ENCODE peak calls at places on chromosomes 1 and 21, in four cellular contexts. B is HepG2, Z is GM12878, Y is K562. N is an unnamed sample.

GRCh38 chr1:14923400-14924011 is 230.0 kb upstream of the TMEM51 start:
- DNase-seq in B (no peak), Z (no peak), Y (no peak), N (no peak)

GRCh38 chr1:221712198-221712684 is 29.6 kb downstream of the DUSP10 start:
- DNase-seq in B (no peak), Z (no peak), Y (peak; percentile 23), N (no peak)

GRCh38 chr1:234619794-234620247 is 9.8 kb upstream of the IRF2BP2 start:
- DNase-seq in B (peak; percentile 97), Z (no peak), Y (no peak), N (no peak)

GRCh38 chr1:235938714-235939487 is 72.2 kb upstream of the LYST start:
- DNase-seq in B (no peak), Z (peak; percentile 43), Y (no peak), N (no peak)

GRCh38 chr1:198937231-198938031 is 298.6 kb downstream of the PTPRC start:
- DNase-seq in B (peak; percentile 70), Z (peak; percentile 91), Y (no peak), N (no peak)

GRCh38 chr1:87728169-87728568 is 399.5 kb downstream of the LMO4 start:
- DNase-seq in B (no peak), Z (no peak), Y (no peak), N (no peak)

GRCh38 chr1:30445449-30445848 is 277.9 kb downstream of the MATN1 start:
- DNase-seq in B (no peak), Z (no peak), Y (no peak), N (no peak)

GRCh38 chr1:63982201-63982600 is 208.4 kb downstream of the ROR1 start:
- DNase-seq in B (no peak), Z (no peak), Y (no peak), N (no peak)

GRCh38 chr1:85297855-85298629 is 21.6 kb upstream of the BCL10 start:
- DNase-seq in B (peak; percentile 83), Z (peak; percentile 80), Y (no peak), N (no peak)

GRCh38 chr1:26771285-26771642 is 16.5 kb upstream of the PIGV start:
- DNase-seq in B (no peak), Z (no peak), Y (no peak), N (no peak)

GRCh38 chr1:202146993-202147392 is 2.5 kb upstream of the ARL8A start:
- DNase-seq in B (no peak), Z (no peak), Y (no peak), N (no peak)

GRCh38 chr1:239952348-239953307 is 139.1 kb upstream of the FMN2 start:
- DNase-seq in B (peak; percentile 29), Z (no peak), Y (peak; percentile 23), N (peak; percentile 60)

GRCh38 chr1:184193451-184193850 is 141.9 kb downstream of the TSEN15 start:
- DNase-seq in B (no peak), Z (no peak), Y (no peak), N (no peak)

GRCh38 chr1:32549601-32550000 is 10.4 kb downstream of the ZBTB8A start:
- DNase-seq in B (no peak), Z (no peak), Y (no peak), N (no peak)

GRCh38 chr1:1969953-1970716 is 33.5 kb downstream of the CFAP74 start:
- DNase-seq in B (no peak), Z (no peak), Y (no peak), N (no peak)

GRCh38 chr1:7561331-7561921 is 209.7 kb upstream of the VAMP3 start:
- DNase-seq in B (no peak), Z (no peak), Y (peak; percentile 67), N (peak; percentile 84)

GRCh38 chr1:102833171-102833570 is 275.2 kb downstream of the COL11A1 start:
- DNase-seq in B (no peak), Z (no peak), Y (no peak), N (no peak)
- TF ChIP-seq ETV6 in B (no peak), Z (no peak), Y (no peak), N (no peak)

DNA sequence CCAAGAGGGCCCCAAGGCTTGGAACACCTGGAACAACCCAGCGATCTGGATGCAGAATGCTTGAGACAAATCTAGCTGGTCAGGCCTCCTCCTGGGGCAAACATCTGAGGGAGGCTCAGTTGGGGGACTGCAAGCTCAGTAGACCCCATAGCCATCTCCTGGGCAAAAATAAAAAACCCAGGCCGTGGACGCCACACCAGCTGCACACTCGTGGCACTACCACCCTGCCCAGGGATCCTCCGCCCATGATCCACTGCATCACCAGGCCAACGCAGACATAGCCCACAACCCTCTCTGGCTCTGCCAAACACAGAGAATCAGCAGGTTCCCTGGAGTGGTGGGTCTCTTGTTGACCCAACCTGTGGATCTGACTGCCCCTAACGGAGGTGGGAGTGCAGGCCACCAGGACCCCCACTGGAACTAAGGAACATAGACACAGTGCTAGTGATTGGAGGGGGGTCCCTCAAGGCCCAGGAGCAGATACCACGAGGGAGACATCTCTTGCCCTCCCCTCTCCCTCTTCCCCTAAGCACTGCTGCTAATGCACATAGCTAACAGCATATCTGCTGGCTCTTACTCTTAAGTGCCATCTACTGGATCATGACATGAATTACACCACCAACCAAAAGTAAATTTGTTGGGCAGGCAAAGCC is 147.2 kb downstream of the CHD1L start:
- DNase-seq in B (peak; percentile 46), Z (no peak), Y (peak; percentile 47), N (no peak)
- TF ChIP-seq CTCF in B (peak; percentile 84), Z (peak; percentile 77), Y (peak; percentile 78), N (peak; percentile 60)

GRCh38 chr21:34143783-34144182 is 70.4 kb downstream of the MRPS6 start:
- DNase-seq in B (no peak), Z (no peak), Y (no peak), N (no peak)

GRCh38 chr21:34148826-34149558 is 75.6 kb downstream of the MRPS6 start:
- DNase-seq in B (peak; percentile 67), Z (no peak), Y (no peak), N (no peak)

GRCh38 chr21:34152500-34152899 is 79.1 kb downstream of the MRPS6 start:
- DNase-seq in B (no peak), Z (no peak), Y (no peak), N (no peak)

GRCh38 chr21:34144224-34144623 is 70.8 kb downstream of the MRPS6 start:
- DNase-seq in B (no peak), Z (no peak), Y (no peak), N (no peak)

DNA sequence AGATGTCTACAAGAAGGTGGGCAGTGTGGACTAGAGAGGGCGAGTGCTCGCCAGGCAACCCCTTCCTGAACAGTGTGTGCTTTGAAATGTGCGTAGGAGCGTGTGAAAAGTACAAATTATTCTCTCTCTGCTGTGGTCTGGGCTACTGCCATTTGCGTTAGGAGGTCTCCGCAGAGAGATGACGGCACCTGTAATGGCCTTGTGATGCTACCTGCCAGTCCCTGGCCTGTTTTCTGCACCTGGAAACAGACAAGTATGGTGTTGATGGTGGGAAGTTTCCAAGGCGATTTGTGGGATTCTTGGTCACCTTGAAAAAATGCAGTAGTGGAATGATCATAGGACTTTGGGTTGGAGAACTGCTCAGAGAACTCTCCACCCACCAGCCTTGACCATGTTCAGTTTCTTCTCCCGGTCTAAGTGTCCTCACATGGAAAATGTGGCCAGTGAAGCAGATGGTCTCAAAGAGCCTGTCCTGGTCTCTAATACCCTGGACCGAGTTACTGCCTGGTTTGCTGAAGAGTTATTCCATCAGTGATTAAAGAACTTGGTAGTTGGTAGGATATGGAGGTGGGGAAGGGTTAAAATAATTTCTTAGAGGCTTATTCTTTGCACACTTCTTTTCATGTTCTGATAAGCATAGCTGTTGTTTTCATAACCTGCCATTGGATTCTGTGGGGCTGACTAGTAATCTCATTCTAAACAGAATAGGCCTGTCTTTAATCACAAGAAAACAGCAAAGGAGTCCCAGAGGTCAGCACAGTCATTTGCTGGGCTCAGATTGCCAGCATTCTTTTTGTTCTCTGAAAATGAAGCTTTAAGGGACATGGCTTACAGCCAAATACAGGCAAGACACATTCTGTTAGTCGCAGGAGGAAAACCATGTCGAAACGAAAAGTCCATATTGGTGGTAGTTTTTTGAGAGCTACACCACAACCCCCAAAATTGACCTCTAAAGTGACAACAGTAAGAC is 74.7 kb downstream of the MRPS6 start:
- DNase-seq in B (no peak), Z (no peak), Y (no peak), N (no peak)
- TF ChIP-seq SP1 in B (no peak), Z (no peak), Y (no peak), N (no peak)

GRCh38 chr1:231550448-231550781 is 21.9 kb downstream of the TSNAX start:
- DNase-seq in B (peak; percentile 50), Z (no peak), Y (peak; percentile 43), N (no peak)
- TF ChIP-seq ETV6 in B (no peak), Z (no peak), Y (no peak), N (no peak)